ENCODE peak calls at places on chromosomes 5 and 9, in seven cellular contexts. E, Y, P, T, K, X and O are unnamed samples.

GRCh38 chr5:142501890-142502289 is 177.1 kb upstream of the SPRY4 start:
- ATAC-seq in E (no peak), Y (no peak), P (no peak), T (peak; percentile 58), K (no peak), X (no peak), O (no peak)

GRCh38 chr5:150497989-150498317 is 10.0 kb upstream of the NDST1 start:
- ATAC-seq in E (no peak), Y (no peak), P (no peak), T (peak; percentile 47), K (peak; percentile 3), X (no peak), O (no peak)

GRCh38 chr9:95189230-95190098 is 128.0 kb downstream of the FANCC start:
- ATAC-seq in E (no peak), Y (no peak), P (no peak), T (no peak), K (peak; percentile 84), X (no peak), O (peak; percentile 59)

GRCh38 chr9:124839612-124840299 is 13.5 kb upstream of the WDR38 start:
- ATAC-seq in E (no peak), Y (no peak), P (no peak), T (peak; percentile 65), K (no peak), X (no peak), O (no peak)

GRCh38 chr5:146018461-146019375 is 82.3 kb downstream of the SH3RF2 start:
- ATAC-seq in E (no peak), Y (no peak), P (no peak), T (no peak), K (no peak), X (no peak), O (no peak)

GRCh38 chr5:142360607-142361120 is 35.8 kb upstream of the SPRY4 start:
- ATAC-seq in E (no peak), Y (no peak), P (no peak), T (peak; percentile 44), K (no peak), X (no peak), O (no peak)

GRCh38 chr9:115035872-115036612 is 81.9 kb downstream of the TNC start:
- ATAC-seq in E (peak; percentile 86), Y (no peak), P (peak; percentile 79), T (no peak), K (peak; percentile 78), X (no peak), O (peak; percentile 94)

GRCh38 chr5:35136386-35136785 is 88.6 kb upstream of the AGXT2 start:
- ATAC-seq in E (peak; percentile 77), Y (no peak), P (peak; percentile 78), T (no peak), K (no peak), X (no peak), O (peak; percentile 77)

GRCh38 chr5:5658226-5658625 is 235.7 kb downstream of the ICE1 start:
- ATAC-seq in E (no peak), Y (no peak), P (no peak), T (no peak), K (peak; percentile 89), X (no peak), O (no peak)

GRCh38 chr5:11383506-11384095 is 520.6 kb downstream of the CTNND2 start:
- ATAC-seq in E (no peak), Y (no peak), P (no peak), T (no peak), K (no peak), X (no peak), O (no peak)

GRCh38 chr9:133122935-133123611 is 2.0 kb upstream of the RALGDS start:
- ATAC-seq in E (no peak), Y (no peak), P (no peak), T (no peak), K (no peak), X (no peak), O (no peak)

GRCh38 chr9:126398403-126399058 is 71.9 kb downstream of the MVB12B start:
- ATAC-seq in E (no peak), Y (no peak), P (peak; percentile 22), T (peak; percentile 96), K (peak; percentile 90), X (peak; percentile 59), O (peak; percentile 51)

GRCh38 chr9:136231478-136232297 is 13.9 kb downstream of the QSOX2 start:
- ATAC-seq in E (no peak), Y (peak; percentile 59), P (peak; percentile 35), T (no peak), K (no peak), X (no peak), O (peak; percentile 65)

GRCh38 chr9:109046346-109046745 is 33.0 kb upstream of the CTNNAL1 start:
- ATAC-seq in E (no peak), Y (no peak), P (no peak), T (no peak), K (no peak), X (no peak), O (peak; percentile 31)

GRCh38 chr9:673264-673965 is 168.1 kb upstream of the DMRT1 start:
- ATAC-seq in E (no peak), Y (no peak), P (no peak), T (no peak), K (no peak), X (no peak), O (no peak)

GRCh38 chr9:37639874-37640273 is 10.9 kb upstream of the FRMPD1 start:
- ATAC-seq in E (no peak), Y (no peak), P (no peak), T (no peak), K (no peak), X (no peak), O (no peak)

GRCh38 chr5:5461012-5461411 is 38.5 kb downstream of the ICE1 start:
- ATAC-seq in E (no peak), Y (no peak), P (no peak), T (no peak), K (no peak), X (no peak), O (no peak)

GRCh38 chr9:112447283-112447761 is 39.3 kb upstream of the KIAA1958 start:
- ATAC-seq in E (no peak), Y (no peak), P (no peak), T (no peak), K (peak; percentile 60), X (no peak), O (no peak)

GRCh38 chr9:120583958-120584369 is 4.0 kb upstream of the CDK5RAP2 start:
- ATAC-seq in E (peak; percentile 6), Y (no peak), P (peak; percentile 21), T (no peak), K (no peak), X (peak; percentile 5), O (peak; percentile 5)

GRCh38 chr9:91458905-91459304 is 35.3 kb upstream of the NFIL3 start:
- ATAC-seq in E (no peak), Y (no peak), P (no peak), T (no peak), K (no peak), X (peak; percentile 47), O (no peak)

GRCh38 chr5:66629446-66629845 is 33.3 kb downstream of the MAST4 start:
- ATAC-seq in E (no peak), Y (no peak), P (no peak), T (no peak), K (no peak), X (no peak), O (no peak)

GRCh38 chr5:167813381-167813780 is 478.1 kb upstream of the WWC1 start:
- ATAC-seq in E (no peak), Y (no peak), P (no peak), T (no peak), K (no peak), X (no peak), O (no peak)

GRCh38 chr5:72156921-72157320 is 49.6 kb downstream of the MAP1B start:
- ATAC-seq in E (no peak), Y (no peak), P (no peak), T (no peak), K (peak; percentile 47), X (no peak), O (peak; percentile 40)

GRCh38 chr5:39543335-39543734 is 118.6 kb upstream of the DAB2 start:
- ATAC-seq in E (no peak), Y (no peak), P (no peak), T (no peak), K (no peak), X (no peak), O (no peak)

GRCh38 chr5:61301345-61301744 is 30.7 kb upstream of the ZSWIM6 start:
- ATAC-seq in E (no peak), Y (no peak), P (no peak), T (peak; percentile 35), K (peak; percentile 44), X (no peak), O (no peak)

GRCh38 chr5:60945760-60946253 is 802 bp downstream of the NDUFAF2 start:
- ATAC-seq in E (peak; percentile 14), Y (peak; percentile 13), P (peak; percentile 30), T (peak; percentile 31), K (peak; percentile 71), X (peak; percentile 4), O (peak; percentile 21)

GRCh38 chr5:108028411-108028810 is 353.5 kb downstream of the FBXL17 start:
- ATAC-seq in E (no peak), Y (no peak), P (no peak), T (no peak), K (no peak), X (no peak), O (no peak)

GRCh38 chr9:136220017-136220729 is 15.2 kb upstream of the LHX3 start:
- ATAC-seq in E (no peak), Y (no peak), P (no peak), T (peak; percentile 80), K (no peak), X (no peak), O (peak; percentile 92)

GRCh38 chr5:14429102-14429501 is 152.5 kb upstream of the OTULINL start:
- ATAC-seq in E (no peak), Y (no peak), P (no peak), T (no peak), K (no peak), X (no peak), O (no peak)

GRCh38 chr5:172345886-172346285 is 62.3 kb upstream of the UBTD2 start:
- ATAC-seq in E (no peak), Y (no peak), P (no peak), T (no peak), K (no peak), X (no peak), O (no peak)

GRCh38 chr9:10371824-10372223 is 241.0 kb downstream of the PTPRD start:
- ATAC-seq in E (no peak), Y (no peak), P (no peak), T (no peak), K (no peak), X (no peak), O (no peak)

GRCh38 chr9:88775037-88775471 is 216.2 kb upstream of the S1PR3 start:
- ATAC-seq in E (no peak), Y (no peak), P (no peak), T (no peak), K (peak; percentile 76), X (no peak), O (no peak)

GRCh38 chr5:138698713-138699112 is 54.5 kb upstream of the CTNNA1 start:
- ATAC-seq in E (no peak), Y (no peak), P (no peak), T (no peak), K (no peak), X (no peak), O (no peak)

GRCh38 chr9:37309136-37309535 is 113.4 kb upstream of the GRHPR start:
- ATAC-seq in E (peak; percentile 76), Y (no peak), P (peak; percentile 80), T (peak; percentile 47), K (no peak), X (no peak), O (peak; percentile 62)

GRCh38 chr9:91047529-91047928 is 245.9 kb downstream of the SYK start:
- ATAC-seq in E (peak; percentile 80), Y (peak; percentile 90), P (peak; percentile 83), T (no peak), K (no peak), X (no peak), O (peak; percentile 83)